ENCODE peak calls at places on chromosomes 11 and 22, in five cellular contexts. J is GM23338, N is lung, B is mesendoderm, E is mammary epithelial cell. R is an unnamed sample.

GRCh38 chr11:29336727-29337212 is 680.1 kb downstream of the KCNA4 start:
- DNase-seq in B (no peak), N (no peak), E (no peak), J (no peak), R (no peak)

GRCh38 chr11:40787243-40787642 is 672.2 kb downstream of the LRRC4C start:
- DNase-seq in B (peak; percentile 51), J (peak; percentile 37), E (no peak), N (no peak), R (no peak)

GRCh38 chr11:121214861-121215260 is 77.7 kb upstream of the SC5D start:
- DNase-seq in B (no peak), J (no peak), N (no peak), E (no peak), R (no peak)

GRCh38 chr11:110428040-110428439 is 1.7 kb upstream of the FDX1 start:
- DNase-seq in N (no peak), B (no peak), E (no peak), J (no peak), R (no peak)

GRCh38 chr11:103541186-103541795 is 432.1 kb downstream of the DYNC2H1 start:
- DNase-seq in E (peak; percentile 85), J (peak; percentile 14), N (no peak), B (peak; percentile 55), R (no peak)

GRCh38 chr22:36027579-36027959 is 1.1 kb downstream of the RBFOX2 start:
- DNase-seq in N (no peak), J (no peak), E (peak; percentile 21), B (no peak), R (no peak)

GRCh38 chr22:41177040-41177625 is 28.0 kb upstream of the L3MBTL2 start:
- DNase-seq in N (no peak), E (no peak), J (no peak), B (no peak), R (no peak)

GRCh38 chr22:39960791-39961746 is 872 bp downstream of the TMA7B start:
- DNase-seq in N (peak; percentile 42), E (peak; percentile 93), J (no peak), B (no peak), R (no peak)

GRCh38 chr22:40190501-40190900 is 12.8 kb downstream of the TNRC6B start:
- DNase-seq in E (no peak), J (no peak), N (no peak), B (no peak), R (no peak)

GRCh38 chr11:114745150-114745671 is 66.9 kb downstream of the NXPE2 start:
- DNase-seq in N (no peak), B (no peak), E (no peak), J (no peak), R (no peak)

GRCh38 chr11:19769820-19770219 is 57.2 kb downstream of the NAV2 start:
- DNase-seq in B (no peak), N (no peak), E (peak; percentile 55), J (no peak), R (no peak)

GRCh38 chr11:47111318-47111804 is 65.3 kb downstream of the ARFGAP2 start:
- DNase-seq in E (no peak), B (no peak), N (no peak), J (no peak), R (no peak)

GRCh38 chr11:61699737-61700160 is 19.6 kb downstream of the DAGLA start:
- DNase-seq in J (no peak), E (no peak), B (no peak), N (no peak), R (no peak)

GRCh38 chr22:42943981-42944380 is 71.0 kb downstream of the PACSIN2 start:
- DNase-seq in N (no peak), E (no peak), J (no peak), B (no peak), R (no peak)

GRCh38 chr22:35587447-35587870 is 29.7 kb downstream of the MB start:
- DNase-seq in E (no peak), N (peak; percentile 81), B (no peak), J (no peak), R (no peak)

GRCh38 chr11:107224836-107225235 is 206.6 kb upstream of the GUCY1A2 start:
- DNase-seq in B (no peak), N (no peak), J (no peak), E (no peak), R (no peak)

GRCh38 chr11:30983143-30983542 is 386.4 kb downstream of the DCDC1 start:
- DNase-seq in E (no peak), N (no peak), B (no peak), J (no peak), R (no peak)

GRCh38 chr22:46043816-46044717 is 67.1 kb upstream of the WNT7B start:
- DNase-seq in J (peak; percentile 68), E (peak; percentile 70), N (no peak), B (peak; percentile 33), R (no peak)

GRCh38 chr11:119641991-119642745 is 86.8 kb downstream of the NECTIN1 start:
- DNase-seq in J (peak; percentile 79), B (peak; percentile 55), N (no peak), E (peak; percentile 15), R (no peak)

GRCh38 chr11:97739892-97740782 is 1280.6 kb upstream of the CNTN5 start:
- DNase-seq in B (no peak), N (no peak), E (no peak), J (no peak), R (no peak)

GRCh38 chr22:30290679-30291333 is 1.5 kb upstream of the CASTOR1 start:
- DNase-seq in J (peak; percentile 41), B (peak; percentile 86), E (peak; percentile 77), N (peak; percentile 92), R (no peak)

GRCh38 chr11:281486-282161 is 3.4 kb downstream of the NLRP6 start:
- DNase-seq in B (no peak), E (no peak), N (no peak), J (no peak), R (no peak)

DNA sequence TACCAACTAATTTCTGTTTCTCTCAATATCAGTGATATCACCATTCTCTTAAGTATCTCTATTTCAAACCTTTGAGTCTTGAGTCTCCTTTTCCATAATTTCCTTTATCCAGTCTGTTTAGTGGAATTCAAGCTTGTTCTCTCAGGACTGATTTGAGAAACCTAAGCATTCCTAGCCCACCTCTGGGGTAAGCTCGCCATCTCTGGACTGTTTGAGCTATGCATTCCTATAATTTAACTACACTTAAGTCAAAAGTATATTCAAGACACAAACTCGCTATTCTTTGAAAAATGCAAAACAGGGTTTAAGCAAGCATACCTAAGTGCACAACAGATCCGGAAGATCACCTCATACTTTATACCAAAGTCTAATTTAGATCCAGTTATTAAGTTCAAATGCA is 2.1 kb upstream of the DLAT start:
- DNase-seq in J (peak; percentile 9), B (no peak), N (no peak), E (no peak), R (no peak)
- H3K4me3 ChIP-seq in J (no peak overlapping the region), B (no peak overlapping the region), N (no peak overlapping the region), E (no peak overlapping the region), R (no peak overlapping the region)

GRCh38 chr11:1694846-1695547 is 2.0 kb upstream of the KRTAP5-6 start:
- DNase-seq in B (no peak), J (no peak), E (no peak), N (no peak), R (no peak)

GRCh38 chr11:1695548-1696108 is 1.4 kb upstream of the KRTAP5-6 start:
- DNase-seq in E (no peak), J (no peak), N (no peak), B (no peak), R (no peak)

GRCh38 chr11:1699771-1700170 is 2.8 kb downstream of the KRTAP5-6 start:
- DNase-seq in E (no peak), J (no peak), B (no peak), N (no peak), R (no peak)

GRCh38 chr11:1694064-1694845 is 2.7 kb upstream of the KRTAP5-6 start:
- DNase-seq in J (peak; percentile 94), N (peak; percentile 86), B (peak; percentile 84), E (peak; percentile 58), R (peak; percentile 28)

DNA sequence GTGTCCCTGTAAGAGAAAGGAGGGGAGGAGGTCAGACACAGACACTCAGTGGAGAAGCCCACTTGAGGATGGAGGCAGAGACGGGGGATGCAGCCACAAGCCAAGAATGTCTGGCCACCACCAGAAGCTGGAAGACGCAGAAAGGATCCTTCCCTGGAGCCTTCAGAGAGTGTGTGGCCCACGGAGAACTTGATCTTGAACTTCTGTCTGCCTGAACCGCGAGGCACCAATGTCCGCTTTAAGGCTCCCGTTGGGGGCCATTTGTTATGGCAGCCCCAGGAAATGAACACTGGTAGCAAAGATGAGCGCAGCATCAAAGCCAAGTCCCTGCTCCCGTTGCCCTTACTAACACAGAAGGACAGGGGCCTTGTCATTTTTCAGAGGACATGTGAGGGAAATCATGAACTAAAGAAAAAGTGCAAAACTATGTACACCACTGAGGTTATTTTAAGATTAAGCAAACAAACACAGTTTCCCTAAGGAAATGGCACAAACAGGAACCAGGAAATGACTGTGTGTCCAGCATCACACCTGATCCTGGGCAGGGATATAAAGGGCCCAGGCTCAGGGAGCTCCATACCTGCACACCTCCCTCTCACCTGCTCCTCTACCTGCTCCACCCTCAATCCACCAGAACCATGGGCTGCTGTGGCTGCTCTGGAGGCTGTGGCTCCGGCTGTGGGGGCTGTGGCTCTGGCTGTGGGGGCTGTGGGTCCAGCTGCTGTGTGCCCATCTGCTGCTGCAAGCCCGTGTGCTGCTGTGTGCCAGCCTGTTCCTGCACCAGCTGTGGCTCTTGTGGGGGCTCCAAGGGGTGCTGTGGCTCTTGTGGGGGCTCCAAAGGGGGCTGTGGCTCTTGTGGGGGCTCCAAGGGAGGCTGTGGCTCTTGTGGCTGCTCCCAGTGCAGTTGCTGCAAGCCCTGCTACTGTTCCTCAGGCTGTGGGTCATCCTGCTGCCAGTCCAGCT is at the start of gene KRTAP5-6:
- DNase-seq in E (no peak), B (no peak), J (no peak), N (no peak), R (no peak)
- H3K27me3 ChIP-seq in E (peaks cover 2% of the 10 kb centered on the region), B (no peaks in the 10 kb centered on the region), J (no peaks in the 10 kb centered on the region), N (no peaks in the 10 kb centered on the region), R (no peaks in the 10 kb centered on the region)

DNA sequence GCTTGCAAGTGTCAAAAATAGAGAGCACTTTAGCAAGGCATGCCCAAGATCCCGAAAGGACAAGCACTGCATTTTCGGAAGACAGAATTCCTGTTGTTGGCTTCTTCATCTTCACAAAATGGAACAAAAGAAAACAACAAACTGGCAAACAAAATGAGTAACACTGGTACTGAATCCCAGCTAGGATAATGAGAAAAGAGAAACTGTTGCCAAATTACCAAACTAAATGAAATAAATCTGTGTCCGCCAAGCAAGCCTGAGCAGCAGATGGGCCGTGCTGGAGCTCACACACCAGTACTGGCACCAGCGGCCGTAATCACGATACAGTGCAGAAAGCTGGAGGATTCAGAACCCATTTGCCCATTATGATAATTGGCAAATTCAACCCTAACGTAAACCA is 30.6 kb downstream of the TUB start:
- DNase-seq in N (no peak), J (no peak), E (no peak), B (no peak), R (no peak)
- H3K4me3 ChIP-seq in N (no peak overlapping the region), J (no peak overlapping the region), E (no peak overlapping the region), B (no peak overlapping the region), R (no peak overlapping the region)

DNA sequence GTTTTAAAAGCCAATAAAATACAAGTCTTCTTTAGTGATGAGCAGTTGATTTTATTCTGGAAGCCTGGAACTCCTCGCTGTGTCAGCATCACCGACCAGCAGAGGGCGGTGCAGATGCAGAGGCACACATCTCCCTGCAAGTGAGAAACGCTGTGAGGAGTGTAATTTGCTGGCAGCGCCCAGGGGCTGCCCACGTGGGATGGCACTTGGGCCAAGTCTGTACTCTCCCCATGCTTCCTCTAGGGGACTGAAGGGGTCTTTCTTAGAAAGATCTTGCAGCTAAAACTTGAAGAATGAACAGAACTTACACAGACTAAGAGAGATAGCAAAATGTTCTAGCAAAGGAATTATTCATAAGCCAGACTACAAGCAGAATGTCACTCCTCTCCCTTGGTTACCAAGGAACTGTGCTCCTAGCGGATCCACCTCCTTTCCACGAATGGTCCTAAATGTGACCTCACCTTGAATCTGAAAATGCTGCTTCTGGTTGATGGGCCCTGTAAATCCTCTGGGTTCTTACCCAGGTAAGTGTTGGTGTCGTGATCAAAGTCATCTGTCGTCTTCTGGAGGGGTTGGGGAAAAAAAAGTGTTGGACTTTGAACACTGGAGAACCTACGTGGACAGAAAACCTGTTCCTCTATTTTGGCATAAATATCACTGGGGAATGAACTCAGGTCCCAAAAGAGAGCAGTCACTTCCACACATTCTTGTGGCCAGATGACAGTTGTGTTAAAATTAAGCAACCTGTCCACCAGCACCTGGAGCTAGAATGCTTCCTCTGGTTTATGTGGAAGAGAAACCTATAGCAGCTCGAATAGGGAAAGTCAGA is 31.8 kb downstream of the CNTF start:
- DNase-seq in B (peak; percentile 89), E (peak; percentile 60), N (peak; percentile 69), J (peak; percentile 88), R (no peak)
- H3K27me3 ChIP-seq in B (no peaks in the 10 kb centered on the region), E (no peaks in the 10 kb centered on the region), N (no peaks in the 10 kb centered on the region), J (no peaks in the 10 kb centered on the region), R (no peaks in the 10 kb centered on the region)